ENCODE peak calls at places on chromosomes 6 and 20, in five cellular contexts. S, R, J, F and V are unnamed samples. For H3K4me1, the result is how much of the 10 kb centered on the place peaks cover.

GRCh38 chr6:30716879-30717128 is 277 bp downstream of the MDC1 start:
- DNase-seq in R (no peak), J (no peak), S (no peak), F (no peak), V (no peak)

GRCh38 chr6:52517502-52518278 is 59.2 kb downstream of the TRAM2 start:
- DNase-seq in S (no peak), F (peak), J (peak), R (no peak), V (no peak)

GRCh38 chr6:6556162-6556737 is 32.3 kb upstream of the LY86 start:
- DNase-seq in F (no peak), J (no peak), R (no peak), S (no peak), V (no peak)

GRCh38 chr6:1606533-1607235 is 3.0 kb upstream of the FOXC1 start:
- DNase-seq in S (no peak), J (no peak), F (no peak), R (no peak), V (peak)

GRCh38 chr20:44993343-44993742 is 27.0 kb downstream of the STK4 start:
- DNase-seq in J (no peak), R (no peak), F (no peak), S (peak), V (no peak)

GRCh38 chr6:109455502-109456282 is at the start of gene MICAL1:
- DNase-seq in R (peak), S (peak), F (peak), J (peak), V (peak)

GRCh38 chr6:155171747-155172191 is 92.0 kb upstream of the CLDN20 start:
- DNase-seq in J (no peak), R (no peak), S (no peak), F (no peak), V (no peak)

GRCh38 chr6:36904096-36904495 is 18.3 kb downstream of the C6orf89 start:
- DNase-seq in S (no peak), F (no peak), R (no peak), J (no peak), V (no peak)

GRCh38 chr6:9140861-9141534 is 705.7 kb upstream of the SLC35B3 start:
- DNase-seq in R (no peak), F (no peak), S (no peak), J (no peak), V (no peak)

GRCh38 chr6:21742238-21742660 is 148.7 kb downstream of the SOX4 start:
- DNase-seq in F (no peak), S (no peak), R (no peak), J (no peak), V (no peak)
- H3K4me1 ChIP-seq in F (under half), S (under half), R (under half), J (under half), V (under half)

GRCh38 chr20:10708342-10709185 is 34.8 kb upstream of the JAG1 start:
- DNase-seq in J (no peak), R (no peak), F (no peak), S (no peak), V (peak)
- H3K4me1 ChIP-seq in J (under half), R (under half), F (under half), S (under half), V (under half)

DNA sequence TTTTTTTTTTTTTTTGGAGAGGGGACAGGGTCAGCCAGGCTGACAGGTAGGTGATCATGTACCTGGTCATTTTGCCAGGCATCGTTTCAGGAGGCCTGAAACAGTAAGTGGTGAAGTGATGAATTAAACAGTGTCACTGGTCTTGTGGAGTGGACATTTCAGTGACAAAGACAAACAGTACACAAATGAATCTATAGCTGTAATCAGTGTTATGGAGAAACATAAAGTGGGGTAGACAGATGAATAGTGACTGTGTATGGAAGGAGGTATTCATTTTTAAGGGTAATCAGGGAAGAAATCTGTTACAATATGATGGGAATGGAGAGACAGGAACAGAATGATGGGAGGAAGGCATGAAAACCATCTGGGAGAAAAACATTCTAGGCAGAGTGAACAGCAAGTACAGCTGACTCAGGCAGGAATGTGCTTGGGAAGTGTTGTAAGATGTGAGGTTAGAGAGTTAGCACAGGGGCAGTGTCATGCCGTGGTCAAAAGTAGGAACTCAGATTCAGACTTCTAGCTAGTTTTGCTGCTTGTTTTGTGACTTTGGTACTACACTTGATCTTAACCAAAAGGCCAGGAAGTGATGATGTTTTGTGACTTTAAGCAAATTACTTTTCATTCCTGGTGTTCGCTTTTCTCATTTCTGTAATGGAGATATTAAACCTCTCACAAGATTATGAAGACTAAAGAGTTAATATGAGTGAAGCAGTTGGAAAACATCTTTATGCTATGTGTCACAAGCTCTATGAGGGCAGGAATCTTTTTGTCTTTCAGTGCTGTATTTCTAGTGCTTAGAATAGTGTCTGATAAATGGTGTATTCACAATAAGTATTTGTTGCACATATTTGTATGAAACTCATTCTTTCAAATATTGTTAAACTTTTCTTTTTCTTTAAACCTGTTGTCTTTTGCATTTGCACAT is 43.4 kb downstream of the QKI start:
- DNase-seq in J (no peak), S (no peak), R (no peak), F (peak), V (no peak)
- H3K4me1 ChIP-seq in J (under half), S (under half), R (under half), F (under half), V (under half)

GRCh38 chr20:32578840-32579239 is 6.3 kb downstream of the NOL4L start:
- DNase-seq in J (no peak), F (no peak), S (no peak), R (no peak), V (no peak)

GRCh38 chr20:32580970-32581838 is 3.9 kb downstream of the NOL4L start:
- DNase-seq in F (no peak), R (no peak), S (no peak), J (no peak), V (no peak)

GRCh38 chr20:32581839-32582658 is 3.1 kb downstream of the NOL4L start:
- DNase-seq in S (no peak), J (no peak), R (no peak), F (no peak), V (no peak)

GRCh38 chr20:32580194-32580593 is 4.9 kb downstream of the NOL4L start:
- DNase-seq in F (no peak), J (no peak), R (no peak), S (no peak), V (no peak)

DNA sequence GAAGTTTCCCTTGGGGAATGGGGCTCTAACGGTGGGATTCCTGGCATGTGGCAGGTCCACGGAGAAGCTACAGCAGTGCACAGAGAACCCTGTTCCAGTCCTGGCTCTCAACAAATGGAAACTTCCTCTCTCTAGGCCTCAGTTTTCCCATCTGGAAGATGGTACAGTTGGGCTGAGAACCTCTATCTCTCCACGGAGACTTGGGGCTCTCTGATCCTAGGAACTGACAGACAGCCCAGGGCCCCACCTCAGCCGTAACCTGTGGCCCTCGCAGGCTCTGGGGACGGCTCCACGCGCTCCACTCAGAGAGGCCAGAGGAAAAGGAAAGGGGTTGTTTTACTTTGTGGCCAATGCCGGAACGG is 4.5 kb downstream of the NOL4L start:
- DNase-seq in S (no peak), J (no peak), F (no peak), R (no peak), V (no peak)
- H3K4me1 ChIP-seq in S (under half), J (under half), F (under half), R (under half), V (under half)

GRCh38 chr20:58690851-58691250 is 1.7 kb upstream of the NPEPL1 start:
- DNase-seq in F (no peak), J (no peak), S (no peak), R (no peak), V (no peak)

GRCh38 chr20:58691405-58691772 is 1.2 kb upstream of the NPEPL1 start:
- DNase-seq in R (no peak), F (no peak), S (no peak), J (no peak), V (no peak)

GRCh38 chr20:58693226-58694006 is 816 bp downstream of the NPEPL1 start:
- DNase-seq in F (no peak), S (no peak), R (no peak), J (peak), V (peak)

GRCh38 chr20:58692579-58693225 is at the start of gene NPEPL1:
- DNase-seq in R (peak), S (peak), J (peak), F (peak), V (peak)

DNA sequence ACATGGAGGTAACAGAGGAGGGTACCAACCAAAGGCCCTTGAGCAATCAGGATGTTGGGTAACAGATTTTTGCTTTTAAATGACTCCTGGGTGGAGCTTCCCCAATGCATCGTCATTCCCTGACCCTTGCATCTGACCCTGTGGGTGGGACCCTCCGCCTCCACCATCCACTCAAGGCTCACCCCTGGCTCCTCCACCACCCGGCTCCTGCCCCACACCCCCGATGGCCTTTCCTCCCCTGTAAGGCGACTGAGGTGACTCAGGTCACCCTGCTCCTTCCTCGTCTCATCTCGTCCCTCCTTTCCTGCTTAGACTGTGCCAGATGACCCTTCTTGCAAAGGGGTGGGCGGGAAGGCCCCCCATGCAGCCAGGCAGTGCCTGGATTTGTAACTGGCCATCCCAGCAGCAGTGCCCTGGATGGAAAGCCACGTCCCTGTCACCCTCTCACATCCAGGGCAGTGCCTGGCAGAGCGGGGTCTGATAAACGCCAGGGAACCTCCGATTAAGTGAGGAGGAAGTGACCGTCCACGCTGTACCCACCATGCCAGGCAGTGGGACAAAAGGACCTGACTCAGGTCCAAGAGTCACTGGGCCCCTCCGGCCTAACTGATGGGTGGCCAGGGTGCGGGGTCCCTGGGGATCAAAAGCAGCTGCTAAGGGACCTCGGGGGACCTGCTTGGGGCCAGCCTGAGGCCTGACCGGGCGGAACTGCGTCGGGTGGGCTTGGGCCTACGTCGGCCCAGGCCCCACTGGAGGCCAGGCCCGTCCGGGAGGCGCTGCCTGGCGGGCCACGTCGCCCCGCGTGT is 624 bp upstream of the NPEPL1 start:
- DNase-seq in R (no peak), J (peak), F (peak), S (peak), V (no peak)
- H3K4me1 ChIP-seq in R (under half), J (under half), F (under half), S (under half), V (under half)

DNA sequence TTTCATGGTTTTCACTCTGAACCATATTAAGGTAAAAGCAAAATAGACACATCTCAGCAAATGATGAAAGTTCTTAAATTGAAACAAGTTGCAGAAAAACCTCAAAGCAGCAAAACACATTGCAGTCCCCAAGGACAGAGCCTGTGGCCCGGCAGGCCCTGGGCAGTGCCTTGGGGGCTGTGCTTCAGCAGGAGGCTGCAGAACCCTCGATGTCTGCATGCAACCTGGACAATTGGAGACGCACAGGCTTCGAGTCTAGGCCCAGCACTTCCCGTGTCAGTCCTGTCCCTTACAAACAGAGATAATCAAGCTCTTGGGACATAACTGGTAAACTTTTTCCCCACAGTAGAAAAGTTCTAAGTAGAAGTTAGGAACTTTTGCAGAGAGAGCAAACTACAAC is 9.2 kb downstream of the PYGB start:
- DNase-seq in S (no peak), F (no peak), R (no peak), J (no peak), V (no peak)
- H3K4me1 ChIP-seq in S (under half), F (under half), R (under half), J (under half), V (under half)

GRCh38 chr20:3652217-3652616 is 11.0 kb downstream of the GFRA4 start:
- DNase-seq in J (peak), S (peak), F (no peak), R (no peak), V (no peak)
- H3K4me1 ChIP-seq in J (under half), S (under half), F (under half), R (under half), V (under half)

GRCh38 chr6:158793432-158793831 is 25.7 kb downstream of the EZR start:
- DNase-seq in S (peak), F (no peak), R (no peak), J (no peak), V (peak)
- H3K4me1 ChIP-seq in S (under half), F (under half), R (half or more), J (under half), V (under half)

GRCh38 chr6:166672624-166673165 is 45.6 kb upstream of the RPS6KA2 start:
- DNase-seq in F (no peak), R (no peak), J (no peak), S (no peak), V (no peak)
- H3K4me1 ChIP-seq in F (under half), R (under half), J (under half), S (under half), V (under half)